ENCODE peak calls at places on chromosomes 16 and 17, in six cellular contexts. One of them, this sample, is unnamed.

GRCh38 chr17:17191346-17191792 is 14.8 kb downstream of the PLD6 start:
- DNase-seq in NCI-H2081: no peak
- DNase-seq in activated T-cell treated with anti-CD3 and anti-CD28 coated beads, Interleukin-2, amount 50 U/mL, for 72 hours: no peak
- DNase-seq in neural crest cell: no peak
- DNase-seq in tibial artery: peak
- DNase-seq in heart left ventricle: peak
- DNase-seq in this sample: peak

GRCh38 chr16:8855051-8855786 is 13.6 kb downstream of the CARHSP1 start:
- DNase-seq in activated T-cell treated with anti-CD3 and anti-CD28 coated beads, Interleukin-2, amount 50 U/mL, for 72 hours: no peak
- DNase-seq in heart left ventricle: no peak
- DNase-seq in neural crest cell: no peak
- DNase-seq in tibial artery: no peak
- DNase-seq in NCI-H2081: no peak
- DNase-seq in this sample: peak

GRCh38 chr17:50583636-50584035 is 23.1 kb downstream of the CACNA1G start:
- DNase-seq in tibial artery: no peak
- DNase-seq in NCI-H2081: no peak
- DNase-seq in heart left ventricle: peak
- DNase-seq in neural crest cell: no peak
- DNase-seq in activated T-cell treated with anti-CD3 and anti-CD28 coated beads, Interleukin-2, amount 50 U/mL, for 72 hours: no peak
- DNase-seq in this sample: peak

GRCh38 chr16:89502319-89502843 is 5.8 kb upstream of the SPG7 start:
- DNase-seq in heart left ventricle: no peak
- DNase-seq in tibial artery: no peak
- DNase-seq in neural crest cell: no peak
- DNase-seq in activated T-cell treated with anti-CD3 and anti-CD28 coated beads, Interleukin-2, amount 50 U/mL, for 72 hours: no peak
- DNase-seq in NCI-H2081: no peak
- DNase-seq in this sample: no peak

GRCh38 chr17:20999044-20999573 is 43.7 kb downstream of the USP22 start:
- DNase-seq in NCI-H2081: no peak
- DNase-seq in heart left ventricle: peak
- DNase-seq in tibial artery: peak
- DNase-seq in neural crest cell: no peak
- DNase-seq in activated T-cell treated with anti-CD3 and anti-CD28 coated beads, Interleukin-2, amount 50 U/mL, for 72 hours: no peak
- DNase-seq in this sample: peak

GRCh38 chr17:78166416-78166815 is 2.0 kb upstream of the SYNGR2 start:
- DNase-seq in neural crest cell: no peak
- DNase-seq in tibial artery: no peak
- DNase-seq in activated T-cell treated with anti-CD3 and anti-CD28 coated beads, Interleukin-2, amount 50 U/mL, for 72 hours: no peak
- DNase-seq in heart left ventricle: no peak
- DNase-seq in NCI-H2081: peak
- DNase-seq in this sample: no peak

GRCh38 chr17:80859004-80859941 is 132.4 kb upstream of the CHMP6 start:
- DNase-seq in activated T-cell treated with anti-CD3 and anti-CD28 coated beads, Interleukin-2, amount 50 U/mL, for 72 hours: no peak
- DNase-seq in neural crest cell: no peak
- DNase-seq in heart left ventricle: peak
- DNase-seq in NCI-H2081: peak
- DNase-seq in tibial artery: peak
- DNase-seq in this sample: peak

GRCh38 chr17:49725453-49725852 is 17.7 kb upstream of the SLC35B1 start:
- DNase-seq in activated T-cell treated with anti-CD3 and anti-CD28 coated beads, Interleukin-2, amount 50 U/mL, for 72 hours: no peak
- DNase-seq in neural crest cell: no peak
- DNase-seq in tibial artery: no peak
- DNase-seq in heart left ventricle: no peak
- DNase-seq in NCI-H2081: no peak
- DNase-seq in this sample: no peak

GRCh38 chr17:57290955-57291354 is 34.6 kb downstream of the MSI2 start:
- DNase-seq in activated T-cell treated with anti-CD3 and anti-CD28 coated beads, Interleukin-2, amount 50 U/mL, for 72 hours: no peak
- DNase-seq in neural crest cell: no peak
- DNase-seq in heart left ventricle: no peak
- DNase-seq in tibial artery: no peak
- DNase-seq in NCI-H2081: no peak
- DNase-seq in this sample: no peak

GRCh38 chr17:75846701-75847594 is 2.7 kb upstream of the UNC13D start:
- DNase-seq in neural crest cell: no peak
- DNase-seq in activated T-cell treated with anti-CD3 and anti-CD28 coated beads, Interleukin-2, amount 50 U/mL, for 72 hours: no peak
- DNase-seq in tibial artery: no peak
- DNase-seq in heart left ventricle: no peak
- DNase-seq in NCI-H2081: peak
- DNase-seq in this sample: no peak

GRCh38 chr17:58189436-58190146 is 2.9 kb upstream of the EPX start:
- DNase-seq in heart left ventricle: peak
- DNase-seq in neural crest cell: no peak
- DNase-seq in activated T-cell treated with anti-CD3 and anti-CD28 coated beads, Interleukin-2, amount 50 U/mL, for 72 hours: no peak
- DNase-seq in NCI-H2081: no peak
- DNase-seq in tibial artery: no peak
- DNase-seq in this sample: peak

GRCh38 chr16:11402745-11403533 is 57.7 kb downstream of the RMI2 start:
- DNase-seq in neural crest cell: no peak
- DNase-seq in heart left ventricle: no peak
- DNase-seq in NCI-H2081: no peak
- DNase-seq in activated T-cell treated with anti-CD3 and anti-CD28 coated beads, Interleukin-2, amount 50 U/mL, for 72 hours: no peak
- DNase-seq in tibial artery: no peak
- DNase-seq in this sample: no peak

GRCh38 chr17:17351356-17351891 is 48.3 kb downstream of the NT5M start:
- DNase-seq in NCI-H2081: no peak
- DNase-seq in neural crest cell: no peak
- DNase-seq in activated T-cell treated with anti-CD3 and anti-CD28 coated beads, Interleukin-2, amount 50 U/mL, for 72 hours: no peak
- DNase-seq in heart left ventricle: no peak
- DNase-seq in tibial artery: no peak
- DNase-seq in this sample: no peak

GRCh38 chr16:2465653-2466415 is 5.3 kb upstream of the NTN3 start:
- DNase-seq in tibial artery: no peak
- DNase-seq in activated T-cell treated with anti-CD3 and anti-CD28 coated beads, Interleukin-2, amount 50 U/mL, for 72 hours: no peak
- DNase-seq in NCI-H2081: no peak
- DNase-seq in neural crest cell: no peak
- DNase-seq in heart left ventricle: no peak
- DNase-seq in this sample: no peak

GRCh38 chr17:68973098-68973929 is 18.1 kb upstream of the ABCA8 start:
- DNase-seq in neural crest cell: no peak
- DNase-seq in heart left ventricle: no peak
- DNase-seq in activated T-cell treated with anti-CD3 and anti-CD28 coated beads, Interleukin-2, amount 50 U/mL, for 72 hours: no peak
- DNase-seq in NCI-H2081: no peak
- DNase-seq in tibial artery: no peak
- DNase-seq in this sample: no peak

GRCh38 chr16:2142942-2143868 is 5.2 kb upstream of the RAB26 start:
- DNase-seq in heart left ventricle: no peak
- DNase-seq in neural crest cell: no peak
- DNase-seq in NCI-H2081: no peak
- DNase-seq in activated T-cell treated with anti-CD3 and anti-CD28 coated beads, Interleukin-2, amount 50 U/mL, for 72 hours: no peak
- DNase-seq in tibial artery: no peak
- DNase-seq in this sample: no peak

GRCh38 chr16:79639576-79640311 is 39.2 kb upstream of the MAF start:
- DNase-seq in heart left ventricle: no peak
- DNase-seq in tibial artery: no peak
- DNase-seq in neural crest cell: no peak
- DNase-seq in NCI-H2081: no peak
- DNase-seq in activated T-cell treated with anti-CD3 and anti-CD28 coated beads, Interleukin-2, amount 50 U/mL, for 72 hours: peak
- DNase-seq in this sample: no peak

GRCh38 chr17:50957600-50958575 is 91.7 kb upstream of the TOB1 start:
- DNase-seq in neural crest cell: no peak
- DNase-seq in activated T-cell treated with anti-CD3 and anti-CD28 coated beads, Interleukin-2, amount 50 U/mL, for 72 hours: no peak
- DNase-seq in heart left ventricle: no peak
- DNase-seq in NCI-H2081: no peak
- DNase-seq in tibial artery: no peak
- DNase-seq in this sample: no peak

GRCh38 chr17:4631836-4632582 is 9.5 kb downstream of the ALOX15 start:
- DNase-seq in neural crest cell: no peak
- DNase-seq in heart left ventricle: no peak
- DNase-seq in NCI-H2081: no peak
- DNase-seq in tibial artery: no peak
- DNase-seq in activated T-cell treated with anti-CD3 and anti-CD28 coated beads, Interleukin-2, amount 50 U/mL, for 72 hours: no peak
- DNase-seq in this sample: no peak

GRCh38 chr16:71687853-71688252 is 36.6 kb downstream of the PHLPP2 start:
- DNase-seq in tibial artery: no peak
- DNase-seq in heart left ventricle: no peak
- DNase-seq in NCI-H2081: no peak
- DNase-seq in activated T-cell treated with anti-CD3 and anti-CD28 coated beads, Interleukin-2, amount 50 U/mL, for 72 hours: no peak
- DNase-seq in neural crest cell: no peak
- DNase-seq in this sample: no peak

GRCh38 chr17:6591599-6592158 is 35.3 kb upstream of the PITPNM3 start:
- DNase-seq in activated T-cell treated with anti-CD3 and anti-CD28 coated beads, Interleukin-2, amount 50 U/mL, for 72 hours: no peak
- DNase-seq in heart left ventricle: no peak
- DNase-seq in NCI-H2081: no peak
- DNase-seq in tibial artery: no peak
- DNase-seq in neural crest cell: no peak
- DNase-seq in this sample: no peak

GRCh38 chr17:77863814-77864161 is 94.7 kb upstream of the TNRC6C start:
- DNase-seq in activated T-cell treated with anti-CD3 and anti-CD28 coated beads, Interleukin-2, amount 50 U/mL, for 72 hours: no peak
- DNase-seq in NCI-H2081: no peak
- DNase-seq in tibial artery: peak
- DNase-seq in heart left ventricle: peak
- DNase-seq in neural crest cell: no peak
- DNase-seq in this sample: peak

GRCh38 chr17:75159196-75160031 is 5.1 kb upstream of the JPT1 start:
- DNase-seq in NCI-H2081: no peak
- DNase-seq in tibial artery: peak
- DNase-seq in activated T-cell treated with anti-CD3 and anti-CD28 coated beads, Interleukin-2, amount 50 U/mL, for 72 hours: no peak
- DNase-seq in heart left ventricle: no peak
- DNase-seq in neural crest cell: no peak
- DNase-seq in this sample: no peak

GRCh38 chr16:51540259-51540658 is 389.2 kb upstream of the SALL1 start:
- DNase-seq in tibial artery: no peak
- DNase-seq in heart left ventricle: no peak
- DNase-seq in neural crest cell: no peak
- DNase-seq in NCI-H2081: no peak
- DNase-seq in activated T-cell treated with anti-CD3 and anti-CD28 coated beads, Interleukin-2, amount 50 U/mL, for 72 hours: no peak
- DNase-seq in this sample: no peak

GRCh38 chr16:84404936-84405640 is 36.8 kb downstream of the ATP2C2 start:
- DNase-seq in heart left ventricle: no peak
- DNase-seq in neural crest cell: no peak
- DNase-seq in activated T-cell treated with anti-CD3 and anti-CD28 coated beads, Interleukin-2, amount 50 U/mL, for 72 hours: no peak
- DNase-seq in NCI-H2081: no peak
- DNase-seq in tibial artery: no peak
- DNase-seq in this sample: no peak